ENCODE peak calls at places on chromosome 1, in eight cellular contexts. One of them, this sample, is unnamed.

GRCh38 chr1:94068831-94069648 is 51.9 kb downstream of the ABCA4 start:
- DNase-seq in thoracic aorta: no peak
- DNase-seq in fibroblast of the aortic adventitia: no peak
- DNase-seq in AG09309: no peak
- DNase-seq in hepatocyte: peak
- DNase-seq in CD8-positive, alpha-beta T cell: no peak
- DNase-seq in left ventricle myocardium inferior: peak
- DNase-seq in foreskin fibroblast: peak
- DNase-seq in this sample: no peak

GRCh38 chr1:9490605-9491339 is 48.5 kb upstream of the SLC25A33 start:
- DNase-seq in thoracic aorta: peak
- DNase-seq in fibroblast of the aortic adventitia: peak
- DNase-seq in AG09309: peak
- DNase-seq in hepatocyte: peak
- DNase-seq in CD8-positive, alpha-beta T cell: peak
- DNase-seq in left ventricle myocardium inferior: peak
- DNase-seq in foreskin fibroblast: peak
- DNase-seq in this sample: peak

GRCh38 chr1:182739545-182739944 is 50.0 kb upstream of the NPL start:
- DNase-seq in thoracic aorta: no peak
- DNase-seq in fibroblast of the aortic adventitia: no peak
- DNase-seq in AG09309: no peak
- DNase-seq in hepatocyte: peak
- DNase-seq in CD8-positive, alpha-beta T cell: no peak
- DNase-seq in left ventricle myocardium inferior: no peak
- DNase-seq in foreskin fibroblast: no peak
- DNase-seq in this sample: peak

GRCh38 chr1:169999357-169999756 is 75.1 kb downstream of the KIFAP3 start:
- DNase-seq in thoracic aorta: no peak
- DNase-seq in fibroblast of the aortic adventitia: peak
- DNase-seq in AG09309: peak
- DNase-seq in hepatocyte: peak
- DNase-seq in CD8-positive, alpha-beta T cell: no peak
- DNase-seq in left ventricle myocardium inferior: peak
- DNase-seq in foreskin fibroblast: peak
- DNase-seq in this sample: no peak

GRCh38 chr1:183218981-183219621 is 33.0 kb downstream of the LAMC2 start:
- DNase-seq in thoracic aorta: no peak
- DNase-seq in fibroblast of the aortic adventitia: no peak
- DNase-seq in AG09309: no peak
- DNase-seq in hepatocyte: peak
- DNase-seq in CD8-positive, alpha-beta T cell: peak
- DNase-seq in left ventricle myocardium inferior: no peak
- DNase-seq in foreskin fibroblast: no peak
- DNase-seq in this sample: no peak

GRCh38 chr1:210233216-210233494 is 559 bp downstream of the SERTAD4 start:
- DNase-seq in thoracic aorta: no peak
- DNase-seq in fibroblast of the aortic adventitia: no peak
- DNase-seq in AG09309: no peak
- DNase-seq in hepatocyte: peak
- DNase-seq in CD8-positive, alpha-beta T cell: no peak
- DNase-seq in left ventricle myocardium inferior: no peak
- DNase-seq in foreskin fibroblast: no peak
- DNase-seq in this sample: no peak

GRCh38 chr1:35316264-35316663 is 47.8 kb downstream of the ZMYM4 start:
- DNase-seq in thoracic aorta: no peak
- DNase-seq in fibroblast of the aortic adventitia: no peak
- DNase-seq in AG09309: no peak
- DNase-seq in hepatocyte: no peak
- DNase-seq in CD8-positive, alpha-beta T cell: no peak
- DNase-seq in left ventricle myocardium inferior: no peak
- DNase-seq in foreskin fibroblast: no peak
- DNase-seq in this sample: no peak

GRCh38 chr1:213676741-213677140 is 311.0 kb upstream of the PROX1 start:
- DNase-seq in thoracic aorta: no peak
- DNase-seq in fibroblast of the aortic adventitia: no peak
- DNase-seq in AG09309: no peak
- DNase-seq in hepatocyte: no peak
- DNase-seq in CD8-positive, alpha-beta T cell: no peak
- DNase-seq in left ventricle myocardium inferior: no peak
- DNase-seq in foreskin fibroblast: no peak
- DNase-seq in this sample: no peak

GRCh38 chr1:157245823-157246222 is 107.6 kb upstream of the ETV3 start:
- DNase-seq in thoracic aorta: no peak
- DNase-seq in fibroblast of the aortic adventitia: no peak
- DNase-seq in AG09309: no peak
- DNase-seq in hepatocyte: no peak
- DNase-seq in CD8-positive, alpha-beta T cell: no peak
- DNase-seq in left ventricle myocardium inferior: no peak
- DNase-seq in foreskin fibroblast: no peak
- DNase-seq in this sample: no peak

GRCh38 chr1:78440381-78440793 is 50.4 kb upstream of the PTGFR start:
- DNase-seq in thoracic aorta: no peak
- DNase-seq in fibroblast of the aortic adventitia: peak
- DNase-seq in AG09309: peak
- DNase-seq in hepatocyte: no peak
- DNase-seq in CD8-positive, alpha-beta T cell: no peak
- DNase-seq in left ventricle myocardium inferior: no peak
- DNase-seq in foreskin fibroblast: peak
- DNase-seq in this sample: no peak

GRCh38 chr1:25428475-25429166 is 2.1 kb upstream of the MACO1 start:
- DNase-seq in thoracic aorta: no peak
- DNase-seq in fibroblast of the aortic adventitia: no peak
- DNase-seq in AG09309: no peak
- DNase-seq in hepatocyte: no peak
- DNase-seq in CD8-positive, alpha-beta T cell: no peak
- DNase-seq in left ventricle myocardium inferior: no peak
- DNase-seq in foreskin fibroblast: no peak
- DNase-seq in this sample: no peak

GRCh38 chr1:27592600-27593340 is 11.2 kb downstream of the AHDC1 start:
- DNase-seq in thoracic aorta: no peak
- DNase-seq in fibroblast of the aortic adventitia: no peak
- DNase-seq in AG09309: no peak
- DNase-seq in hepatocyte: no peak
- DNase-seq in CD8-positive, alpha-beta T cell: no peak
- DNase-seq in left ventricle myocardium inferior: no peak
- DNase-seq in foreskin fibroblast: no peak
- DNase-seq in this sample: no peak

GRCh38 chr1:17903386-17903785 is 148.3 kb downstream of the ACTL8 start:
- DNase-seq in thoracic aorta: no peak
- DNase-seq in fibroblast of the aortic adventitia: peak
- DNase-seq in AG09309: no peak
- DNase-seq in hepatocyte: no peak
- DNase-seq in CD8-positive, alpha-beta T cell: no peak
- DNase-seq in left ventricle myocardium inferior: no peak
- DNase-seq in foreskin fibroblast: no peak
- DNase-seq in this sample: no peak

GRCh38 chr1:58735591-58735990 is 35.7 kb upstream of the MYSM1 start:
- DNase-seq in thoracic aorta: no peak
- DNase-seq in fibroblast of the aortic adventitia: no peak
- DNase-seq in AG09309: no peak
- DNase-seq in hepatocyte: no peak
- DNase-seq in CD8-positive, alpha-beta T cell: no peak
- DNase-seq in left ventricle myocardium inferior: no peak
- DNase-seq in foreskin fibroblast: no peak
- DNase-seq in this sample: no peak

GRCh38 chr1:36858981-36859380 is 175.3 kb downstream of the GRIK3 start:
- DNase-seq in thoracic aorta: no peak
- DNase-seq in fibroblast of the aortic adventitia: no peak
- DNase-seq in AG09309: no peak
- DNase-seq in hepatocyte: no peak
- DNase-seq in CD8-positive, alpha-beta T cell: no peak
- DNase-seq in left ventricle myocardium inferior: no peak
- DNase-seq in foreskin fibroblast: no peak
- DNase-seq in this sample: no peak

GRCh38 chr1:220991506-220991905 is 112.3 kb downstream of the HLX start:
- DNase-seq in thoracic aorta: no peak
- DNase-seq in fibroblast of the aortic adventitia: no peak
- DNase-seq in AG09309: no peak
- DNase-seq in hepatocyte: no peak
- DNase-seq in CD8-positive, alpha-beta T cell: no peak
- DNase-seq in left ventricle myocardium inferior: no peak
- DNase-seq in foreskin fibroblast: no peak
- DNase-seq in this sample: no peak

GRCh38 chr1:155092641-155093040 is 14.0 kb downstream of the EFNA3 start:
- DNase-seq in thoracic aorta: no peak
- DNase-seq in fibroblast of the aortic adventitia: no peak
- DNase-seq in AG09309: no peak
- DNase-seq in hepatocyte: no peak
- DNase-seq in CD8-positive, alpha-beta T cell: no peak
- DNase-seq in left ventricle myocardium inferior: no peak
- DNase-seq in foreskin fibroblast: no peak
- DNase-seq in this sample: no peak

GRCh38 chr1:155094622-155094948 is 15.9 kb downstream of the EFNA3 start:
- DNase-seq in thoracic aorta: no peak
- DNase-seq in fibroblast of the aortic adventitia: no peak
- DNase-seq in AG09309: no peak
- DNase-seq in hepatocyte: no peak
- DNase-seq in CD8-positive, alpha-beta T cell: no peak
- DNase-seq in left ventricle myocardium inferior: no peak
- DNase-seq in foreskin fibroblast: no peak
- DNase-seq in this sample: no peak

GRCh38 chr1:155091071-155092051 is 12.7 kb downstream of the EFNA3 start:
- DNase-seq in thoracic aorta: no peak
- DNase-seq in fibroblast of the aortic adventitia: peak
- DNase-seq in AG09309: no peak
- DNase-seq in hepatocyte: peak
- DNase-seq in CD8-positive, alpha-beta T cell: peak
- DNase-seq in left ventricle myocardium inferior: peak
- DNase-seq in foreskin fibroblast: peak
- DNase-seq in this sample: peak

GRCh38 chr1:155092131-155092530 is 13.5 kb downstream of the EFNA3 start:
- DNase-seq in thoracic aorta: no peak
- DNase-seq in fibroblast of the aortic adventitia: no peak
- DNase-seq in AG09309: no peak
- DNase-seq in hepatocyte: no peak
- DNase-seq in CD8-positive, alpha-beta T cell: no peak
- DNase-seq in left ventricle myocardium inferior: no peak
- DNase-seq in foreskin fibroblast: no peak
- DNase-seq in this sample: no peak

GRCh38 chr1:155093938-155094621 is 15.4 kb downstream of the EFNA3 start:
- DNase-seq in thoracic aorta: no peak
- DNase-seq in fibroblast of the aortic adventitia: peak
- DNase-seq in AG09309: peak
- DNase-seq in hepatocyte: peak
- DNase-seq in CD8-positive, alpha-beta T cell: no peak
- DNase-seq in left ventricle myocardium inferior: no peak
- DNase-seq in foreskin fibroblast: no peak
- DNase-seq in this sample: no peak
- TF ChIP-seq CTCF in thoracic aorta: no peak
- TF ChIP-seq CTCF in fibroblast of the aortic adventitia: peak
- TF ChIP-seq CTCF in AG09309: peak
- TF ChIP-seq CTCF in hepatocyte: peak
- TF ChIP-seq CTCF in CD8-positive, alpha-beta T cell: peak
- TF ChIP-seq CTCF in left ventricle myocardium inferior: peak
- TF ChIP-seq CTCF in foreskin fibroblast: peak
- TF ChIP-seq CTCF in this sample: peak

GRCh38 chr1:180507826-180508724 is 5.7 kb upstream of the ACBD6 start:
- DNase-seq in thoracic aorta: no peak
- DNase-seq in fibroblast of the aortic adventitia: peak
- DNase-seq in AG09309: peak
- DNase-seq in hepatocyte: no peak
- DNase-seq in CD8-positive, alpha-beta T cell: no peak
- DNase-seq in left ventricle myocardium inferior: no peak
- DNase-seq in foreskin fibroblast: peak
- DNase-seq in this sample: no peak
- TF ChIP-seq CTCF in thoracic aorta: no peak
- TF ChIP-seq CTCF in fibroblast of the aortic adventitia: no peak
- TF ChIP-seq CTCF in AG09309: no peak
- TF ChIP-seq CTCF in hepatocyte: peak
- TF ChIP-seq CTCF in CD8-positive, alpha-beta T cell: no peak
- TF ChIP-seq CTCF in left ventricle myocardium inferior: no peak
- TF ChIP-seq CTCF in foreskin fibroblast: no peak
- TF ChIP-seq CTCF in this sample: no peak

GRCh38 chr1:165828103-165828558 is 717 bp downstream of the UCK2 start:
- DNase-seq in thoracic aorta: no peak
- DNase-seq in fibroblast of the aortic adventitia: peak
- DNase-seq in AG09309: no peak
- DNase-seq in hepatocyte: peak
- DNase-seq in CD8-positive, alpha-beta T cell: peak
- DNase-seq in left ventricle myocardium inferior: peak
- DNase-seq in foreskin fibroblast: peak
- DNase-seq in this sample: peak
- TF ChIP-seq CTCF in thoracic aorta: no peak
- TF ChIP-seq CTCF in fibroblast of the aortic adventitia: no peak
- TF ChIP-seq CTCF in AG09309: peak
- TF ChIP-seq CTCF in hepatocyte: no peak
- TF ChIP-seq CTCF in CD8-positive, alpha-beta T cell: no peak
- TF ChIP-seq CTCF in left ventricle myocardium inferior: no peak
- TF ChIP-seq CTCF in foreskin fibroblast: no peak
- TF ChIP-seq CTCF in this sample: no peak

GRCh38 chr1:118900643-118901440 is 87.3 kb downstream of the TBX15 start:
- DNase-seq in thoracic aorta: no peak
- DNase-seq in fibroblast of the aortic adventitia: no peak
- DNase-seq in AG09309: no peak
- DNase-seq in hepatocyte: no peak
- DNase-seq in CD8-positive, alpha-beta T cell: no peak
- DNase-seq in left ventricle myocardium inferior: no peak
- DNase-seq in foreskin fibroblast: no peak
- DNase-seq in this sample: no peak

GRCh38 chr1:118902299-118903270 is 85.6 kb downstream of the TBX15 start:
- DNase-seq in thoracic aorta: no peak
- DNase-seq in fibroblast of the aortic adventitia: peak
- DNase-seq in AG09309: no peak
- DNase-seq in hepatocyte: no peak
- DNase-seq in CD8-positive, alpha-beta T cell: no peak
- DNase-seq in left ventricle myocardium inferior: no peak
- DNase-seq in foreskin fibroblast: peak
- DNase-seq in this sample: no peak

GRCh38 chr1:118899340-118899739 is 88.8 kb downstream of the TBX15 start:
- DNase-seq in thoracic aorta: no peak
- DNase-seq in fibroblast of the aortic adventitia: no peak
- DNase-seq in AG09309: no peak
- DNase-seq in hepatocyte: no peak
- DNase-seq in CD8-positive, alpha-beta T cell: no peak
- DNase-seq in left ventricle myocardium inferior: no peak
- DNase-seq in foreskin fibroblast: no peak
- DNase-seq in this sample: no peak

GRCh38 chr1:118894836-118895235 is 93.3 kb downstream of the TBX15 start:
- DNase-seq in thoracic aorta: no peak
- DNase-seq in fibroblast of the aortic adventitia: no peak
- DNase-seq in AG09309: no peak
- DNase-seq in hepatocyte: no peak
- DNase-seq in CD8-positive, alpha-beta T cell: no peak
- DNase-seq in left ventricle myocardium inferior: no peak
- DNase-seq in foreskin fibroblast: no peak
- DNase-seq in this sample: no peak

DNA sequence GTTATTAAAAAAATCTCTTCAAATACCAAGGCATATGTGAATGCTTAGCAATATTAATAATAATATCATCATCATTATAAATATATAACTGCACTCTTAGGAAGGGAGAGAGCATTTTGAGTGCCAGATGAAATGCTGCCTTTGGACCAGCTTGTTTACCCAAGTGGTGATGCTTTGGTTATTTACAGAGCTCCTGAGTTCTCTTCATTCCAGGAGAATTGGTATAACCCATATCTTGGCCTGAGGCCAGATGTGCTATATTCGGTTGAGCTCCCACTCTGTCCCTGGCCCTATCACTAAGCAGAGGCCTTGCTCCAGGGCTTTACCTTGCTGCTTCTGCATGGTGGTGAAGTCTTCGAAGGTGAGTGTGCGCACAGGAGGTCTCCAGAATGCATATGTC is 89.4 kb downstream of the TBX15 start:
- DNase-seq in thoracic aorta: no peak
- DNase-seq in fibroblast of the aortic adventitia: no peak
- DNase-seq in AG09309: no peak
- DNase-seq in hepatocyte: no peak
- DNase-seq in CD8-positive, alpha-beta T cell: no peak
- DNase-seq in left ventricle myocardium inferior: no peak
- DNase-seq in foreskin fibroblast: no peak
- DNase-seq in this sample: no peak
- TF ChIP-seq CTCF in thoracic aorta: no peak
- TF ChIP-seq CTCF in fibroblast of the aortic adventitia: no peak
- TF ChIP-seq CTCF in AG09309: no peak
- TF ChIP-seq CTCF in hepatocyte: no peak
- TF ChIP-seq CTCF in CD8-positive, alpha-beta T cell: no peak
- TF ChIP-seq CTCF in left ventricle myocardium inferior: no peak
- TF ChIP-seq CTCF in foreskin fibroblast: no peak
- TF ChIP-seq CTCF in this sample: no peak